ENCODE peak calls at places on chromosomes 11 and 22, in eight cellular contexts. One of them, this sample, is unnamed.

GRCh38 chr22:22951035-22951434 is 63.4 kb downstream of the IGLL5 start:
- DNase-seq in A549: no peak
- DNase-seq in mesenchymal stem cell: no peak
- DNase-seq in fibroblast of lung: no peak
- DNase-seq in OCI-LY7: peak
- DNase-seq in H1: no peak
- DNase-seq in IMR-90: no peak
- DNase-seq in endothelial cell of umbilical vein: no peak
- DNase-seq in this sample: peak

GRCh38 chr11:15816270-15816871 is 540.0 kb downstream of the SOX6 start:
- DNase-seq in A549: no peak
- DNase-seq in mesenchymal stem cell: peak
- DNase-seq in fibroblast of lung: peak
- DNase-seq in OCI-LY7: no peak
- DNase-seq in H1: no peak
- DNase-seq in IMR-90: peak
- DNase-seq in endothelial cell of umbilical vein: peak
- DNase-seq in this sample: no peak

GRCh38 chr22:23548501-23549197 is 31.4 kb downstream of the IGLL1 start:
- DNase-seq in A549: no peak
- DNase-seq in mesenchymal stem cell: no peak
- DNase-seq in fibroblast of lung: no peak
- DNase-seq in OCI-LY7: no peak
- DNase-seq in H1: no peak
- DNase-seq in IMR-90: no peak
- DNase-seq in endothelial cell of umbilical vein: no peak
- DNase-seq in this sample: no peak

GRCh38 chr22:20940904-20941385 is 23.7 kb downstream of the CRKL start:
- DNase-seq in A549: no peak
- DNase-seq in mesenchymal stem cell: no peak
- DNase-seq in fibroblast of lung: no peak
- DNase-seq in OCI-LY7: no peak
- DNase-seq in H1: no peak
- DNase-seq in IMR-90: no peak
- DNase-seq in endothelial cell of umbilical vein: no peak
- DNase-seq in this sample: no peak

GRCh38 chr11:86726118-86726748 is 53.8 kb upstream of the ME3 start:
- DNase-seq in A549: no peak
- DNase-seq in mesenchymal stem cell: no peak
- DNase-seq in fibroblast of lung: no peak
- DNase-seq in OCI-LY7: no peak
- DNase-seq in H1: no peak
- DNase-seq in IMR-90: peak
- DNase-seq in endothelial cell of umbilical vein: no peak
- DNase-seq in this sample: no peak

GRCh38 chr11:125359130-125359529 is 136.9 kb downstream of the FEZ1 start:
- DNase-seq in A549: no peak
- DNase-seq in mesenchymal stem cell: no peak
- DNase-seq in fibroblast of lung: no peak
- DNase-seq in OCI-LY7: no peak
- DNase-seq in H1: no peak
- DNase-seq in IMR-90: no peak
- DNase-seq in endothelial cell of umbilical vein: no peak
- DNase-seq in this sample: no peak

GRCh38 chr11:130533113-130533803 is 84.8 kb downstream of the ADAMTS15 start:
- DNase-seq in A549: no peak
- DNase-seq in mesenchymal stem cell: no peak
- DNase-seq in fibroblast of lung: no peak
- DNase-seq in OCI-LY7: no peak
- DNase-seq in H1: no peak
- DNase-seq in IMR-90: no peak
- DNase-seq in endothelial cell of umbilical vein: no peak
- DNase-seq in this sample: no peak

GRCh38 chr11:80163011-80163410 is 722.2 kb upstream of the TENM4 start:
- DNase-seq in A549: no peak
- DNase-seq in mesenchymal stem cell: peak
- DNase-seq in fibroblast of lung: peak
- DNase-seq in OCI-LY7: no peak
- DNase-seq in H1: no peak
- DNase-seq in IMR-90: peak
- DNase-seq in endothelial cell of umbilical vein: no peak
- DNase-seq in this sample: no peak

GRCh38 chr22:49633010-49633324 is 194.7 kb downstream of the BRD1 start:
- DNase-seq in A549: no peak
- DNase-seq in mesenchymal stem cell: no peak
- DNase-seq in fibroblast of lung: no peak
- DNase-seq in OCI-LY7: no peak
- DNase-seq in H1: no peak
- DNase-seq in IMR-90: no peak
- DNase-seq in endothelial cell of umbilical vein: no peak
- DNase-seq in this sample: no peak

GRCh38 chr22:19610518-19611253 is 86.5 kb upstream of the CLDN5 start:
- DNase-seq in A549: no peak
- DNase-seq in mesenchymal stem cell: no peak
- DNase-seq in fibroblast of lung: no peak
- DNase-seq in OCI-LY7: peak
- DNase-seq in H1: no peak
- DNase-seq in IMR-90: no peak
- DNase-seq in endothelial cell of umbilical vein: no peak
- DNase-seq in this sample: no peak

GRCh38 chr11:407651-408080 is 7.1 kb downstream of the SIGIRR start:
- DNase-seq in A549: no peak
- DNase-seq in mesenchymal stem cell: no peak
- DNase-seq in fibroblast of lung: no peak
- DNase-seq in OCI-LY7: no peak
- DNase-seq in H1: no peak
- DNase-seq in IMR-90: no peak
- DNase-seq in endothelial cell of umbilical vein: no peak
- DNase-seq in this sample: no peak

GRCh38 chr22:30858976-30859713 is 109.4 kb downstream of the MORC2 start:
- DNase-seq in A549: no peak
- DNase-seq in mesenchymal stem cell: no peak
- DNase-seq in fibroblast of lung: no peak
- DNase-seq in OCI-LY7: no peak
- DNase-seq in H1: no peak
- DNase-seq in IMR-90: no peak
- DNase-seq in endothelial cell of umbilical vein: no peak
- DNase-seq in this sample: no peak

GRCh38 chr11:44986315-44986714 is 35.6 kb upstream of the TP53I11 start:
- DNase-seq in A549: no peak
- DNase-seq in mesenchymal stem cell: no peak
- DNase-seq in fibroblast of lung: no peak
- DNase-seq in OCI-LY7: no peak
- DNase-seq in H1: no peak
- DNase-seq in IMR-90: no peak
- DNase-seq in endothelial cell of umbilical vein: no peak
- DNase-seq in this sample: no peak

GRCh38 chr11:65911682-65912568 is 6.9 kb downstream of the C11orf68 start:
- DNase-seq in A549: peak
- DNase-seq in mesenchymal stem cell: peak
- DNase-seq in fibroblast of lung: peak
- DNase-seq in OCI-LY7: no peak
- DNase-seq in H1: peak
- DNase-seq in IMR-90: peak
- DNase-seq in endothelial cell of umbilical vein: peak
- DNase-seq in this sample: peak

GRCh38 chr11:64633555-64634159 is 42.6 kb downstream of the SLC22A12 start:
- DNase-seq in A549: no peak
- DNase-seq in mesenchymal stem cell: no peak
- DNase-seq in fibroblast of lung: no peak
- DNase-seq in OCI-LY7: no peak
- DNase-seq in H1: no peak
- DNase-seq in IMR-90: no peak
- DNase-seq in endothelial cell of umbilical vein: no peak
- DNase-seq in this sample: no peak

GRCh38 chr11:2088746-2089535 is 50.2 kb downstream of the IGF2 start:
- DNase-seq in A549: peak
- DNase-seq in mesenchymal stem cell: no peak
- DNase-seq in fibroblast of lung: no peak
- DNase-seq in OCI-LY7: no peak
- DNase-seq in H1: peak
- DNase-seq in IMR-90: no peak
- DNase-seq in endothelial cell of umbilical vein: no peak
- DNase-seq in this sample: peak

GRCh38 chr11:134482128-134482527 is 70.1 kb upstream of the B3GAT1 start:
- DNase-seq in A549: no peak
- DNase-seq in mesenchymal stem cell: no peak
- DNase-seq in fibroblast of lung: no peak
- DNase-seq in OCI-LY7: no peak
- DNase-seq in H1: no peak
- DNase-seq in IMR-90: no peak
- DNase-seq in endothelial cell of umbilical vein: no peak
- DNase-seq in this sample: no peak

GRCh38 chr22:42754658-42755057 is 34.0 kb upstream of the A4GALT start:
- DNase-seq in A549: no peak
- DNase-seq in mesenchymal stem cell: no peak
- DNase-seq in fibroblast of lung: peak
- DNase-seq in OCI-LY7: no peak
- DNase-seq in H1: no peak
- DNase-seq in IMR-90: peak
- DNase-seq in endothelial cell of umbilical vein: no peak
- DNase-seq in this sample: peak

GRCh38 chr22:31923166-31923565 is 21.2 kb upstream of the YWHAH start:
- DNase-seq in A549: no peak
- DNase-seq in mesenchymal stem cell: no peak
- DNase-seq in fibroblast of lung: no peak
- DNase-seq in OCI-LY7: no peak
- DNase-seq in H1: no peak
- DNase-seq in IMR-90: no peak
- DNase-seq in endothelial cell of umbilical vein: peak
- DNase-seq in this sample: no peak

GRCh38 chr11:8905528-8906165 is 5.3 kb upstream of the AKIP1 start:
- DNase-seq in A549: peak
- DNase-seq in mesenchymal stem cell: peak
- DNase-seq in fibroblast of lung: peak
- DNase-seq in OCI-LY7: no peak
- DNase-seq in H1: no peak
- DNase-seq in IMR-90: peak
- DNase-seq in endothelial cell of umbilical vein: no peak
- DNase-seq in this sample: no peak

GRCh38 chr11:106463796-106464201 is 386.3 kb downstream of the AASDHPPT start:
- DNase-seq in A549: no peak
- DNase-seq in mesenchymal stem cell: peak
- DNase-seq in fibroblast of lung: peak
- DNase-seq in OCI-LY7: no peak
- DNase-seq in H1: no peak
- DNase-seq in IMR-90: peak
- DNase-seq in endothelial cell of umbilical vein: no peak
- DNase-seq in this sample: no peak

GRCh38 chr11:10633261-10633660 is 60.3 kb downstream of the IRAG1 start:
- DNase-seq in A549: no peak
- DNase-seq in mesenchymal stem cell: no peak
- DNase-seq in fibroblast of lung: no peak
- DNase-seq in OCI-LY7: no peak
- DNase-seq in H1: no peak
- DNase-seq in IMR-90: no peak
- DNase-seq in endothelial cell of umbilical vein: no peak
- DNase-seq in this sample: no peak

GRCh38 chr22:46381142-46381541 is 45.6 kb downstream of the TRMU start:
- DNase-seq in A549: peak
- DNase-seq in mesenchymal stem cell: no peak
- DNase-seq in fibroblast of lung: no peak
- DNase-seq in OCI-LY7: no peak
- DNase-seq in H1: no peak
- DNase-seq in IMR-90: peak
- DNase-seq in endothelial cell of umbilical vein: no peak
- DNase-seq in this sample: no peak
- H3K4me2 ChIP-seq in A549: peak
- H3K4me2 ChIP-seq in mesenchymal stem cell: no peak
- H3K4me2 ChIP-seq in fibroblast of lung: no peak
- H3K4me2 ChIP-seq in OCI-LY7: no peak
- H3K4me2 ChIP-seq in H1: no peak
- H3K4me2 ChIP-seq in IMR-90: no peak
- H3K4me2 ChIP-seq in endothelial cell of umbilical vein: no peak
- H3K4me2 ChIP-seq in this sample: no peak

DNA sequence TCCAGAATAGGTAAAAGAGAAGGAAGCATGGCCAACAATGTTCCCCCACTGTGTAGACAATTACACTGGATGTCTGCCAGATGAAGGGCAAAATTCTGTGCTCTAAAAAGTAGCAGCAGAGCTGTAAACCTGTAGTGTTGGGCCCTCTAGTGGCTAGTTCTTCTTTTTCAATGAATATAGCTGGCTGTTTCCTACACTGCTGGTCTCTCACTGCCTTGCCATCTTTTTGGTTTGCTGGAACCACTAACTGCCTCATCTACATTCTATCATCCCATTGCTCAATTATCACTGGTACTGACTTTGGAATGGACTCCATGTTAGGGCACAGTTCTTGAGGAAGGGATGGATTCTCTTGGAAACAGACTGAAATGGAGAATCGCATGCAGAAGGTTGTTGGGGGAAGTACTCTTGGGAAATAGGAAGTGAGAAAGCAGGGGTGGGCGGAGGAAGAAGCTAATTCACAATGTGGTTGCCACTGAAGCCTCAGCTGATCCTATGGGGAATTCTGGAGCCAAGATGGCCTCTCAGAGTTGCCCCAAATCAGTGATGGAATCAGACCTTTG is 17.9 kb downstream of the KCNE3 start:
- DNase-seq in A549: peak
- DNase-seq in mesenchymal stem cell: peak
- DNase-seq in fibroblast of lung: peak
- DNase-seq in OCI-LY7: peak
- DNase-seq in H1: no peak
- DNase-seq in IMR-90: peak
- DNase-seq in endothelial cell of umbilical vein: peak
- DNase-seq in this sample: peak
- H3K4me2 ChIP-seq in A549: peak
- H3K4me2 ChIP-seq in mesenchymal stem cell: no peak
- H3K4me2 ChIP-seq in fibroblast of lung: no peak
- H3K4me2 ChIP-seq in OCI-LY7: peak
- H3K4me2 ChIP-seq in H1: no peak
- H3K4me2 ChIP-seq in IMR-90: no peak
- H3K4me2 ChIP-seq in endothelial cell of umbilical vein: peak
- H3K4me2 ChIP-seq in this sample: peak

DNA sequence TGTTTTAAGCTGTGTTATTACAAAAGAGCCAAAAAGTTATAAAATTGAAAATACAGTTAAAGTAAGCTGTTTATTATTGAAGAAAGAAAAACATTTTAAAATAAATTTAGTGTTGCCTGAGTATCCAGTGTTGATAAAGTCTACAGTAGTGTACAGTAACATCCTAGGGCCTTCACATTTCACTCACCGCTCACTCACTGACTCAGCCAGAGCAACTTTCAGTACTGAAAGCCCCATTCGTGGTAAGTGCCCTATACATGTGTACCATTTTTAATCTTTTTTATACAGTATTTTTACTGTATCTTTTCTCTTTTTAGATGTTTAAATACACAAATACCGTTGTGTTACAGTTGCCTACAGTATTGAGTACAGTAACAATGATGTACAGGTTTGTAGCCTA is 35.0 kb downstream of the POLD3 start:
- DNase-seq in A549: no peak
- DNase-seq in mesenchymal stem cell: no peak
- DNase-seq in fibroblast of lung: no peak
- DNase-seq in OCI-LY7: no peak
- DNase-seq in H1: no peak
- DNase-seq in IMR-90: no peak
- DNase-seq in endothelial cell of umbilical vein: no peak
- DNase-seq in this sample: no peak
- H3K4me2 ChIP-seq in A549: no peak
- H3K4me2 ChIP-seq in mesenchymal stem cell: no peak
- H3K4me2 ChIP-seq in fibroblast of lung: no peak
- H3K4me2 ChIP-seq in OCI-LY7: no peak
- H3K4me2 ChIP-seq in H1: no peak
- H3K4me2 ChIP-seq in IMR-90: no peak
- H3K4me2 ChIP-seq in endothelial cell of umbilical vein: no peak
- H3K4me2 ChIP-seq in this sample: no peak

GRCh38 chr11:84536456-84536855 is 1090.7 kb downstream of the DLG2 start:
- DNase-seq in A549: no peak
- DNase-seq in mesenchymal stem cell: no peak
- DNase-seq in fibroblast of lung: no peak
- DNase-seq in OCI-LY7: no peak
- DNase-seq in H1: no peak
- DNase-seq in IMR-90: no peak
- DNase-seq in endothelial cell of umbilical vein: no peak
- DNase-seq in this sample: no peak
- H3K4me2 ChIP-seq in A549: no peak
- H3K4me2 ChIP-seq in mesenchymal stem cell: no peak
- H3K4me2 ChIP-seq in fibroblast of lung: no peak
- H3K4me2 ChIP-seq in OCI-LY7: no peak
- H3K4me2 ChIP-seq in H1: no peak
- H3K4me2 ChIP-seq in IMR-90: no peak
- H3K4me2 ChIP-seq in endothelial cell of umbilical vein: no peak
- H3K4me2 ChIP-seq in this sample: no peak